ENCODE peak calls at places on chromosomes 1 and 21, in seven cellular contexts. M, Q, L, V, A, F and H are unnamed samples.

GRCh38 chr1:38018864-38019343 is 6.4 kb downstream of the UTP11 start:
- DNase-seq in Q (peak), V (no peak), L (no peak), A (peak), F (no peak), M (no peak), H (no peak)

GRCh38 chr1:111907321-111907720 is 82.1 kb downstream of the KCND3 start:
- DNase-seq in Q (no peak), M (no peak), A (no peak), V (no peak), L (no peak), F (no peak), H (peak)

GRCh38 chr1:17674707-17675505 is 80.2 kb upstream of the ACTL8 start:
- DNase-seq in A (no peak), V (no peak), F (no peak), M (no peak), Q (peak), L (no peak), H (no peak)

GRCh38 chr1:237470712-237471310 is 419.9 kb downstream of the ZP4 start:
- DNase-seq in L (no peak), M (peak), F (no peak), Q (no peak), V (no peak), A (no peak), H (no peak)

GRCh38 chr1:203630697-203631096 is 4.1 kb downstream of the ATP2B4 start:
- DNase-seq in M (no peak), F (no peak), V (no peak), L (no peak), A (peak), Q (no peak), H (no peak)

GRCh38 chr1:79711001-79711431 is 704.5 kb upstream of the ADGRL4 start:
- DNase-seq in F (no peak), L (no peak), V (no peak), M (no peak), Q (peak), A (peak), H (peak)

GRCh38 chr1:44220755-44221154 is 7.5 kb downstream of the DMAP1 start:
- DNase-seq in F (no peak), Q (no peak), A (no peak), V (no peak), L (no peak), M (no peak), H (no peak)

GRCh38 chr1:116855788-116856187 is 53.9 kb upstream of the PTGFRN start:
- DNase-seq in V (no peak), M (peak), L (no peak), F (no peak), Q (peak), A (no peak), H (no peak)

GRCh38 chr1:24606621-24607020 is 36.5 kb upstream of the SRRM1 start:
- DNase-seq in Q (no peak), F (no peak), L (no peak), V (no peak), A (no peak), M (no peak), H (no peak)

GRCh38 chr1:159835366-159835765 is 8.7 kb downstream of the SLAMF8 start:
- DNase-seq in A (no peak), L (no peak), V (no peak), M (no peak), Q (no peak), F (no peak), H (no peak)

GRCh38 chr1:223747838-223748335 is 35.5 kb downstream of the CAPN2 start:
- DNase-seq in M (no peak), A (peak), L (no peak), V (no peak), Q (peak), F (no peak), H (no peak)

GRCh38 chr1:159827549-159827948 is 876 bp downstream of the SLAMF8 start:
- DNase-seq in Q (no peak), L (no peak), V (no peak), M (no peak), F (no peak), A (no peak), H (no peak)

GRCh38 chr1:39895096-39895495 is 6.6 kb downstream of the MYCL start:
- DNase-seq in F (no peak), A (no peak), M (no peak), V (no peak), L (no peak), Q (no peak), H (no peak)

GRCh38 chr1:206032356-206033140 is 8.9 kb upstream of the CTSE start:
- DNase-seq in F (no peak), Q (no peak), L (no peak), V (no peak), M (no peak), A (peak), H (no peak)

GRCh38 chr1:81679972-81680371 is 120.8 kb upstream of the ADGRL2 start:
- DNase-seq in A (no peak), V (no peak), L (no peak), Q (peak), M (peak), F (no peak), H (no peak)

GRCh38 chr1:78673120-78673519 is 23.5 kb downstream of the IFI44 start:
- DNase-seq in A (no peak), M (peak), L (no peak), F (no peak), V (peak), Q (no peak), H (no peak)

GRCh38 chr1:76881726-76882125 is 14.4 kb downstream of the ST6GALNAC5 start:
- DNase-seq in F (no peak), M (no peak), V (no peak), A (no peak), L (no peak), Q (no peak), H (no peak)

GRCh38 chr21:44800103-44800502 is 1.5 kb downstream of the UBE2G2 start:
- DNase-seq in L (no peak), F (no peak), M (peak), Q (peak), A (peak), V (no peak), H (no peak)

GRCh38 chr1:42690477-42691156 is 8.4 kb downstream of the YBX1 start:
- DNase-seq in M (no peak), V (no peak), Q (peak), F (no peak), L (no peak), A (peak), H (no peak)

GRCh38 chr1:21668232-21669032 is 725 bp downstream of the RAP1GAP start:
- DNase-seq in L (no peak), A (no peak), M (peak), Q (no peak), V (no peak), F (no peak), H (no peak)

GRCh38 chr1:21669287-21670058 is at the start of gene RAP1GAP:
- DNase-seq in F (no peak), L (no peak), V (no peak), A (peak), Q (no peak), M (peak), H (no peak)

GRCh38 chr1:21667348-21668231 is 1.6 kb downstream of the RAP1GAP start:
- DNase-seq in V (no peak), F (no peak), M (no peak), L (no peak), Q (no peak), A (no peak), H (no peak)

GRCh38 chr1:21670059-21670881 is 1.1 kb upstream of the RAP1GAP start:
- DNase-seq in M (no peak), V (no peak), A (no peak), Q (no peak), F (no peak), L (no peak), H (no peak)

GRCh38 chr1:21669033-21669286 is 197 bp downstream of the RAP1GAP start:
- DNase-seq in Q (no peak), F (no peak), L (no peak), V (no peak), M (peak), A (no peak), H (no peak)
- H3K4me3 ChIP-seq in Q (peak), F (no peak), L (peak), V (peak), M (peak), A (no peak), H (peak)

DNA sequence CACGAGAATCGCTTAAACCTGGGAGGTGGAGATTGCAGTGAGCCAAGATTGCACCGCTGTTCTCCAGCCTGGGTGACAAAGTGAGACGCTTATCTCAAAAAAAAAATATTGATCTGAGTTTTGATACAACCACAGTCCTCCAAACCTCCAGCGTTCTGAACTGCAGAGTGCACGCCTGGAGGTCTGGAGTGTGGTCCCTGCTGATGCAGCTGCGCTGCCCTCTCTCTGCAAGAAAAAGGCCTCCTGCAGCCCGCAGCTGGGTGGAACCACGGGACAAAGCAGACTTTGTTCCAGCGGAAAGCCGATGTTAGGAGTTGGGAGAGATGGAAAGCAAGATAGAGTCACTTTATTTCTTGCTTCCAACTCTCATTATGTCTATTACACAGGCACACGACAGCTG is 144.9 kb upstream of the SOD1 start:
- DNase-seq in V (no peak), F (no peak), M (peak), Q (no peak), L (no peak), A (no peak), H (peak)
- TF ChIP-seq CTCF in V (no peak), F (peak), M (no peak), Q (no peak), L (no peak), A (no peak), H (peak)

GRCh38 chr1:155553349-155553748 is 9.3 kb downstream of the ASH1L start:
- DNase-seq in L (no peak), Q (no peak), V (no peak), M (no peak), A (no peak), F (no peak), H (no peak)
- H3K4me3 ChIP-seq in L (no peak), Q (no peak), V (no peak), M (no peak), A (no peak), F (no peak), H (no peak)

GRCh38 chr1:149843302-149844041 is 55.9 kb upstream of the BOLA1 start:
- DNase-seq in Q (no peak), V (no peak), M (peak), A (peak), L (no peak), F (no peak), H (no peak)
- TF ChIP-seq CTCF in Q (no peak), V (no peak), M (no peak), A (no peak), L (no peak), F (no peak), H (no peak)

GRCh38 chr21:34201441-34201838 is 128.1 kb downstream of the MRPS6 start:
- DNase-seq in M (no peak), Q (no peak), V (no peak), L (no peak), A (no peak), F (no peak), H (no peak)

GRCh38 chr21:34204481-34205439 is 131.4 kb downstream of the MRPS6 start:
- DNase-seq in Q (no peak), V (no peak), L (no peak), M (peak), A (no peak), F (no peak), H (no peak)

GRCh38 chr21:34204021-34204420 is 130.6 kb downstream of the MRPS6 start:
- DNase-seq in A (no peak), L (no peak), M (no peak), F (no peak), V (no peak), Q (no peak), H (no peak)

GRCh38 chr21:34201001-34201400 is 127.6 kb downstream of the MRPS6 start:
- DNase-seq in Q (no peak), M (no peak), A (no peak), L (no peak), F (no peak), V (no peak), H (no peak)

DNA sequence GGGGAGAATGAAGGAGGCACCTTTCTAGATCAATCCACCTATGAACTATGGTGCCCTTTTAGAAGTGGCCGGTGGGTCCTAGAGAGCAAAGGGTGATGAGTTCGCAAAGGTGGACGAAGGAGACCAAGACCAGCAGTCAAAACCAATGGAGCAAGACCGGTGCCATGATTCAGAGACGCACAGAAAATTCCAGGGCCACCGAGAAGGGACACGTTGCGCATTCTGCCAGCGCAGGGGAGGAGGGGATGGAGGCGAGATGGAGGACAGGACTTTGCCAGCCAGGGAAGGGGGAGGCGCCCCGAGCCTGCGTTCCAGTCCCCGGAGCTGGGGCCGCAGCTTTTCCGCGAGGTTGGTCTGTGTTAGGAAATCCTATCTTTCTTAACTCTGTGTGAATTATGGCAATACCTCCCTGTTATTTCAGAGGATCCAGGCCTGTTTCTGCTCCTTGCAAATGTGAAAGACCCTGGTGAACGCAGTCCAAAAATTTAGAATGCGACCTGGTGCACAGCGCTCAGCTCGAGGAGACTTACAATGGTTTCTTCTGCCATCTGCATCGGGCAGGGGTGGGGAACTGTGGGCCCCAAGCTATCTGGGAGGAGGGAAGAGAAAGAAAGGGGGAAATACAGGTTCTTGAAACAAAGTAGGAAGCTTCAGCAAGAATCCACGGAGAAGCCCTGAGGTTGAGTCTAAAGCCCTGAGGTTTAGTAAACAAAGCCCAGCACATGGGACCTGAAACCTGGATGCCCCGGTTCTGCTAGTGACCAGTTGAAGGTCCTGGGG is 129.4 kb downstream of the MRPS6 start:
- DNase-seq in F (peak), V (peak), L (no peak), A (no peak), M (peak), Q (no peak), H (no peak)
- H3K4me3 ChIP-seq in F (peak), V (peak), L (no peak), A (peak), M (peak), Q (no peak), H (peak)

DNA sequence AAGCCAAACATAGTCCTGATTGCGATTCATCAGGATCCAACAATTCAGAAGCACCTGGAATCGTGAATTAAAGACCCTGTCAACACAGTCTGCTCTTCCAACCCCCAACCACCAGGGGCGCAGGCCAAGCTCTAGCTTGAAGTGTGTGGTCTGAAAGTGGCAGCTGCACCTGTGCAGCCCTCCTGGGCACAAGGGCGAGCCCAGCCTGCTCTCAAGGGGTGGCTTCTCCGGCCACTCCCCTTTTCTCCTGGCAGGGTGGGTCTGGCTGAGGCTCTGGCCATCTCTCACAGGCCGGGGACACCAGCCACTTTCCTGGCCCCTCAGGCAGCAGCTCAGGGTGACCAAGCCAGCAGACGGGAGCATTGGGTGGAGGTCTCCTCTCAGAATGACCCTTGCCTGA is 62.3 kb downstream of the SLC66A1 start:
- DNase-seq in Q (no peak), L (no peak), M (peak), F (no peak), A (no peak), V (no peak), H (no peak)
- TF ChIP-seq CTCF in Q (peak), L (peak), M (peak), F (peak), A (no peak), V (peak), H (peak)